ENCODE peak calls at places on chromosomes 7 and 10, in six cellular contexts. F is IMR-90, O is HepG2, G is GM12878, N is K562, J is SK-N-SH. E is an unnamed sample.
A peak's percentile ranks its signal among the peaks of the same experiment; 100 is the strongest.

GRCh38 chr7:54880326-54880989 is 121.4 kb upstream of the SEC61G start:
- DNase-seq in F (no peak), G (no peak), J (no peak), N (no peak), O (peak; percentile 49), E (no peak)

GRCh38 chr10:67664936-67665335 is 31.1 kb downstream of the CTNNA3 start:
- DNase-seq in J (no peak), G (no peak), N (no peak), F (peak; percentile 23), O (no peak), E (no peak)

GRCh38 chr7:70696139-70696782 is 435.7 kb upstream of the GALNT17 start:
- DNase-seq in G (no peak), N (no peak), O (no peak), F (peak; percentile 52), J (peak; percentile 44), E (peak; percentile 9)

GRCh38 chr10:114694735-114695134 is 36.7 kb upstream of the ABLIM1 start:
- DNase-seq in N (peak; percentile 29), F (no peak), O (peak; percentile 35), J (peak; percentile 41), G (no peak), E (peak; percentile 73)

GRCh38 chr7:1663857-1664651 is 6.0 kb upstream of the ELFN1 start:
- DNase-seq in G (no peak), F (no peak), J (peak; percentile 47), N (no peak), O (no peak), E (no peak)

GRCh38 chr7:50199824-50200223 is 104.7 kb upstream of the IKZF1 start:
- DNase-seq in O (no peak), N (no peak), G (no peak), J (no peak), F (no peak), E (no peak)

GRCh38 chr7:28346972-28347371 is 65.3 kb upstream of the CREB5 start:
- DNase-seq in G (no peak), F (peak; percentile 17), O (no peak), J (no peak), N (no peak), E (no peak)

GRCh38 chr7:35777121-35777520 is 23.7 kb upstream of the SEPTIN7 start:
- DNase-seq in J (no peak), G (no peak), O (no peak), F (no peak), N (no peak), E (no peak)

GRCh38 chr10:66931340-66931948 is 5.6 kb downstream of the LRRTM3 start:
- DNase-seq in F (peak; percentile 77), O (peak; percentile 43), J (peak; percentile 23), G (peak; percentile 8), N (peak; percentile 68), E (peak; percentile 73)

GRCh38 chr10:82267465-82267864 is 392.5 kb downstream of the NRG3 start:
- DNase-seq in N (no peak), O (no peak), J (no peak), F (no peak), G (no peak), E (no peak)

GRCh38 chr10:8049151-8049873 is 5.2 kb upstream of the GATA3 start:
- DNase-seq in G (no peak), N (no peak), O (no peak), F (no peak), J (peak; percentile 60), E (peak; percentile 42)

GRCh38 chr10:89458760-89459159 is 44.4 kb downstream of the IFIT5 start:
- DNase-seq in G (no peak), N (no peak), J (no peak), F (peak; percentile 25), O (no peak), E (no peak)

GRCh38 chr10:48506147-48506917 is 98.5 kb downstream of the ARHGAP22 start:
- DNase-seq in O (peak; percentile 88), F (peak; percentile 56), J (peak; percentile 60), N (peak; percentile 95), G (no peak), E (peak; percentile 66)

GRCh38 chr10:116742367-116743265 is at the start of gene HSPA12A:
- DNase-seq in J (peak; percentile 95), O (no peak), G (no peak), F (peak; percentile 89), N (peak; percentile 65), E (peak; percentile 78)

GRCh38 chr10:112790921-112791320 is 159.1 kb upstream of the TCF7L2 start:
- DNase-seq in F (no peak), G (no peak), O (no peak), N (no peak), J (no peak), E (no peak)

GRCh38 chr10:112791447-112791846 is 158.6 kb upstream of the TCF7L2 start:
- DNase-seq in N (no peak), G (no peak), O (no peak), F (no peak), J (no peak), E (no peak)

GRCh38 chr10:112793197-112793921 is 156.7 kb upstream of the TCF7L2 start:
- DNase-seq in G (no peak), F (peak; percentile 58), N (no peak), O (no peak), J (no peak), E (no peak)

GRCh38 chr10:112794201-112794600 is 155.8 kb upstream of the TCF7L2 start:
- DNase-seq in G (no peak), N (no peak), O (no peak), F (no peak), J (no peak), E (no peak)

DNA sequence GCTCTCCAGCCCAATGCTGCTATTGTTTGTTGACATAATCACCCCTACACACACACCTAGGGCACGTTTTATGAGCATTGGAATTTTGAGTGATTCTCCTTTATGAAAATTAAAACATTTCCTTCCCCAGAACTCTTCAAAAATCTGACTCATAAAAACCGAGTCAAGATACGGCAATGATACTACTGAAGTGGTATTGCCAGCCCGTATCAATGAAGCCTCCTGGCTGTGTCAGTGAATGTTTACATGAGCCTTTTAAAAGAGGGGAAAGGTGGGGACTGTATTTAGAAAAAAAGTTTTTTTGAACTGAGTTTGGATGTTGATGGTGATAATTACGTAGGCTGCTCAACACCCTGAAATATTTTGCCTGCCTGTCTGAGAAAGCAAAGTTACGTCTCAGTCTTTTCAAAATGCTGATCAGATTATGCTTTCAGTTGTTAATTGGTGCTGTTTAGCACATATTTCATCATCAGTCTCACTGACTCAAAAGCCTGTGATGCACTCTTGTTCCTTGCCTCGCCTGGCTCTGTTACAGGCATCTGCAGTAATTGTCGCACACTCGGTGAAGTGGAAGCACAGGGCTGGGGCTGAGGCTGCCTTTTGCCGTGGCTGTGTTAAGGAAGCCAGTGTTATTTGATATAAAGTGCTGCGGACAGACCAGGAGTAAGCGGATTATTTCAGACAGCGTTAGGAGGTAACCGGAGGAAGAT is 157.4 kb upstream of the TCF7L2 start:
- DNase-seq in G (no peak), F (peak; percentile 56), O (no peak), N (no peak), J (no peak), E (no peak)
- TF ChIP-seq RFX5 in G (no peak), F (no peak), O (no peak), N (no peak), J (no peak), E (no peak)

DNA sequence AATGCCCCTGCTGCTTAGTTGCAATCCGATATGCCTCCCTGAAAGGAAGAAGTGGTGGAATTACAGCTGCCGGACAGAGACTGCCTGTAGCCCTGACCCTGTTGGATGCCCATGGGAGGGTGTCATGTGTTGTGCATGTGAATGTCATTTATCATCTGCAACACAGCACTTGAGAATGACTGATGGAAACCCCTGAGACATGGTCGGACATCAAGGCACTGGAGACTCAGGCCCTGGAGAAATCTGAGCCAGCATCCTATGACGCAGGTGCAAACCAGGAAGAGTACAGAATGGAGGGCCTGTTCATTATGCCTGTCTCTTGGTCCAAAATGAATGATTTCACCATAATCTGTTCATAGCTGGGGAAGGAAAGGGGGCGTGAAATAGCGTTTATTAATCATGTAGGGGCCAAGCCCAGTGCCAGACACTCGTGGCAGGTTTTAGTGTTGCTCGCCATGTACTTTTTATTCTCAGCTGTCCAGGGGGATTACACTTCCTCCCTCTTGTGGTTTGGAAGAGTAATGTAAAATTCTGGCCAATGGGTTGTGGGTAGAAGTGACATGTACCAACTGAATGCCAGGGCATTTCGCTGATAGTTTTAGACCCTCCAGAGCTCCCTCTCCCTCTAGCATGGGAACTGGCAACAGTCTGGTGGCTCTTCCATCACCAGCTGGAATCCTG is 23.0 kb upstream of the LEP start:
- DNase-seq in N (no peak), G (no peak), F (no peak), J (peak; percentile 42), O (peak; percentile 9), E (peak; percentile 36)
- TF ChIP-seq RFX5 in N (no peak), G (no peak), F (no peak), J (no peak), O (no peak), E (no peak)

GRCh38 chr10:11835061-11835460 is 11.9 kb downstream of the PROSER2 start:
- DNase-seq in J (no peak), N (no peak), F (no peak), O (no peak), G (no peak), E (no peak)

GRCh38 chr10:11830836-11831519 is 7.8 kb downstream of the PROSER2 start:
- DNase-seq in G (no peak), N (no peak), J (no peak), O (no peak), F (no peak), E (no peak)

GRCh38 chr10:11828682-11829284 is 5.6 kb downstream of the PROSER2 start:
- DNase-seq in N (no peak), G (no peak), J (no peak), O (no peak), F (no peak), E (no peak)

GRCh38 chr10:11831520-11831951 is 8.4 kb downstream of the PROSER2 start:
- DNase-seq in J (no peak), N (no peak), O (peak; percentile 70), F (no peak), G (no peak), E (no peak)

DNA sequence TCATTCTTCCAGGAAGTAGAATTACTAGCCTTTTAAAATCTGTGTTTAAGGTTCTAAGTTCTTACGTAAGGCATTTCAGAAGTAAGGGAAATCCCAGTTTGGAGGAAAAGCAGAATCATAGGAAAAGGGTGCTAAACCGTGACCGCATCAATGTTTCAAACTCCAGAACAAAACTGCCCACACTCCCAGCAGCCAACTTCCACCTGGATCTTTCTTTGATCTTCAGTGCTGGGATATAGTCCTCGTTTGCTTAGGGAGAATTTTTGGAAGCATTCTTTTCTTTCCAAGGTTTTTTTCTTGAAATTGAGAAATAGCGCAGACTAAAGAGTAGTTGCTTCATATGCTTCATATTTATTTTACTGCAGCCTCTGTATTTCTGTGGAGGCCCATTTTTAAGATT is 8.9 kb downstream of the PROSER2 start:
- DNase-seq in G (no peak), O (peak; percentile 78), F (no peak), J (no peak), N (no peak), E (no peak)
- TF ChIP-seq RFX5 in G (no peak), O (no peak), F (no peak), J (no peak), N (no peak), E (no peak)

DNA sequence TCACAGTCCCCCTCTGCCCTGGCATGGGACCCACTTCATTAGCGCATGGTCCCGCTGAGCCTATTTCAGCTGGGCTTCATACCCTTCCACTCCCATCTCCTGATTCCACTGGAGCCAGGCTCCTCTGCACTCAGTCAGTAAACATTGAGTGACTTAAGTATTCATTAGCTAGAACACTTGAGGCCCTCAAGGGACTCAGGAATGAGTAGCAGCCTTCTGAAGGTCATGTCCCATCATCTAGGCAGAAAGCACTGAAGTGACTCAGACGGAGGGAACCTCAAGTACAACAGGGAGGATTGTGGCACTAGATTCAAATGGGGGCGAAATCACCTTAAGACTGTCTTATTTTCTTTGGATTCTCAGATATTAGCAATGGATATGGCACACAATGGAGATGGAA is 186.6 kb upstream of the INHBA start:
- DNase-seq in N (no peak), F (no peak), O (no peak), G (no peak), J (no peak), E (no peak)
- TF ChIP-seq RFX5 in N (no peak), F (no peak), O (no peak), G (no peak), J (no peak), E (no peak)